ENCODE peak calls at places on chromosomes 11 and 22, in five cellular contexts. D is foreskin keratinocyte; H is HT-29; W is astrocyte; N is stimulated activated CD8-positive, alpha-beta memory T cell treated with anti-CD3 and anti-CD28 coated beads, Interleukin-7, amount 100 ng/mL, for 24 hours. E is an unnamed sample.
A peak's percentile ranks its signal among the peaks of the same experiment; 100 is the strongest.

GRCh38 chr11:26558191-26558590 is 13.9 kb downstream of the MUC15 start:
- DNase-seq in D (no peak), H (no peak), W (no peak), N (no peak), E (no peak)

GRCh38 chr22:27799334-27800249 is 2.0 kb downstream of the MN1 start:
- DNase-seq in W (no peak), D (no peak), H (no peak), N (no peak), E (no peak)

GRCh38 chr11:28529540-28530410 is 421.6 kb downstream of the METTL15 start:
- DNase-seq in D (peak; percentile 15), N (no peak), H (peak; percentile 86), W (peak; percentile 56), E (no peak)

GRCh38 chr11:117862753-117863152 is 13.7 kb downstream of the FXYD6 start:
- DNase-seq in W (no peak), H (no peak), N (no peak), D (no peak), E (no peak)

GRCh38 chr11:111777094-111778046 is 11.2 kb upstream of the PPP2R1B start:
- DNase-seq in D (no peak), W (peak; percentile 54), N (no peak), H (peak; percentile 81), E (no peak)

GRCh38 chr11:65777241-65777640 is 3.5 kb downstream of the AP5B1 start:
- DNase-seq in H (no peak), D (no peak), N (no peak), W (no peak), E (no peak)

GRCh38 chr11:107581147-107581546 is 9.8 kb upstream of the ELMOD1 start:
- DNase-seq in N (no peak), W (no peak), H (no peak), D (no peak), E (no peak)

GRCh38 chr11:103013426-103013825 is 57.9 kb upstream of the MMP13 start:
- DNase-seq in H (no peak), D (no peak), N (no peak), W (no peak), E (no peak)

GRCh38 chr11:11229691-11230090 is 123.4 kb downstream of the CSNK2A3 start:
- DNase-seq in H (no peak), N (no peak), D (peak; percentile 86), W (no peak), E (no peak)

GRCh38 chr11:134124660-134125451 is 56.0 kb downstream of the JAM3 start:
- DNase-seq in D (no peak), H (no peak), W (peak; percentile 64), N (no peak), E (peak; percentile 34)

GRCh38 chr22:50537765-50538164 is 7.9 kb upstream of the KLHDC7B start:
- DNase-seq in H (no peak), D (no peak), W (no peak), N (no peak), E (no peak)

GRCh38 chr22:50600541-50600940 is at the start of gene MAPK8IP2:
- DNase-seq in D (no peak), N (no peak), W (no peak), H (no peak), E (no peak)

GRCh38 chr22:35534091-35534490 is 6.5 kb upstream of the RASD2 start:
- DNase-seq in H (no peak), D (no peak), N (no peak), W (no peak), E (no peak)

GRCh38 chr11:86869966-86870570 is 69.7 kb downstream of the PRSS23 start:
- DNase-seq in D (peak; percentile 6), N (peak; percentile 6), H (peak; percentile 81), W (peak; percentile 30), E (no peak)

GRCh38 chr22:28951969-28952521 is 68.7 kb downstream of the ZNRF3 start:
- DNase-seq in W (peak; percentile 70), H (peak; percentile 74), D (no peak), N (no peak), E (no peak)

GRCh38 chr22:46119729-46120419 is 30.5 kb upstream of the PPARA start:
- DNase-seq in D (no peak), H (no peak), W (peak; percentile 89), N (no peak), E (no peak)

GRCh38 chr11:67500818-67501584 is 4.2 kb downstream of the PITPNM1 start:
- DNase-seq in N (no peak), H (no peak), D (no peak), W (no peak), E (no peak)

GRCh38 chr11:79393362-79394043 is 47.3 kb downstream of the TENM4 start:
- DNase-seq in D (no peak), W (no peak), H (no peak), N (no peak), E (no peak)

GRCh38 chr22:39405346-39406085 is 5.9 kb downstream of the TAB1 start:
- DNase-seq in N (no peak), W (peak; percentile 81), D (no peak), H (no peak), E (peak; percentile 83)

GRCh38 chr11:1394936-1395772 is 5.4 kb downstream of the BRSK2 start:
- DNase-seq in N (no peak), W (no peak), H (no peak), D (no peak), E (no peak)

GRCh38 chr11:4543561-4543960 is 1.4 kb upstream of the OR52M1 start:
- DNase-seq in H (no peak), N (no peak), W (no peak), D (peak; percentile 25), E (no peak)

GRCh38 chr22:27752771-27753170 is 48.8 kb downstream of the MN1 start:
- DNase-seq in N (no peak), W (peak; percentile 39), H (no peak), D (peak; percentile 68), E (no peak)

GRCh38 chr11:88338223-88338661 is 706 bp upstream of the CTSC start:
- DNase-seq in H (peak; percentile 79), W (peak; percentile 67), N (no peak), D (peak; percentile 67), E (no peak)

GRCh38 chr11:4881188-4881587 is 512 bp upstream of the OR51T1 start:
- DNase-seq in D (no peak), H (no peak), N (no peak), W (no peak), E (no peak)

GRCh38 chr22:32801436-32802290 is at the start of gene TIMP3:
- DNase-seq in N (no peak), W (peak; percentile 63), H (no peak), D (no peak), E (peak; percentile 27)

GRCh38 chr11:45919806-45920530 is 2.3 kb upstream of the PEX16 start:
- DNase-seq in N (no peak), D (no peak), W (no peak), H (no peak), E (no peak)

GRCh38 chr11:114110123-114110522 is 50.6 kb downstream of the ZBTB16 start:
- DNase-seq in H (no peak), D (no peak), N (no peak), W (no peak), E (no peak)

GRCh38 chr22:40176921-40177737 is 596 bp upstream of the TNRC6B start:
- DNase-seq in H (peak; percentile 42), D (peak; percentile 44), N (peak; percentile 50), W (peak; percentile 54), E (no peak)

GRCh38 chr11:9200471-9200870 is 64.7 kb downstream of the DENND5A start:
- DNase-seq in W (no peak), N (no peak), D (no peak), H (no peak), E (no peak)

GRCh38 chr11:126939552-126939951 is 61.0 kb downstream of the KIRREL3 start:
- DNase-seq in W (no peak), N (no peak), D (no peak), H (no peak), E (no peak)

GRCh38 chr11:86395061-86395551 is 20.4 kb downstream of the CCDC81 start:
- DNase-seq in H (no peak), W (peak; percentile 33), D (no peak), N (no peak), E (peak; percentile 40)

GRCh38 chr11:115869780-115870431 is 365.7 kb upstream of the CADM1 start:
- DNase-seq in H (peak; percentile 26), W (no peak), N (no peak), D (no peak), E (no peak)

GRCh38 chr11:70696076-70696475 is 297.7 kb downstream of the CTTN start:
- DNase-seq in W (no peak), H (no peak), D (no peak), N (no peak), E (no peak)

GRCh38 chr22:26431151-26431995 is 2.3 kb downstream of the ASPHD2 start:
- DNase-seq in H (no peak), N (no peak), D (no peak), W (no peak), E (no peak)

GRCh38 chr11:68200639-68201038 is 12.5 kb downstream of the KMT5B start:
- DNase-seq in W (peak; percentile 40), N (no peak), D (no peak), H (no peak), E (no peak)

GRCh38 chr11:67416416-67417335 is 1.2 kb downstream of the CARNS1 start:
- DNase-seq in W (no peak), H (peak; percentile 63), D (no peak), N (no peak), E (no peak)

GRCh38 chr11:64913171-64913727 is 3.8 kb downstream of the ATG2A start:
- DNase-seq in N (no peak), W (no peak), H (no peak), D (no peak), E (no peak)

E was measured in amygdala.